ENCODE peak calls at places on chromosomes 13 and 19, in seven cellular contexts. V, C, P, I, U, X and B are unnamed samples.

GRCh38 chr13:76383671-76384461 is 502.3 kb downstream of the KCTD12 start:
- DNase-seq in V (peak; percentile 94), C (no peak), P (no peak), I (peak; percentile 9), U (no peak), X (no peak), B (peak; percentile 99)

GRCh38 chr13:73870036-73870741 is 264.0 kb downstream of the KLF12 start:
- DNase-seq in V (peak; percentile 42), C (no peak), P (no peak), I (no peak), U (no peak), X (no peak), B (peak; percentile 84)

GRCh38 chr19:6258812-6259311 is 20.9 kb downstream of the MLLT1 start:
- DNase-seq in V (no peak), C (no peak), P (no peak), I (no peak), U (no peak), X (no peak), B (no peak)

GRCh38 chr13:105773887-105774538 is 761.4 kb downstream of the EFNB2 start:
- DNase-seq in V (peak; percentile 57), C (no peak), P (no peak), I (peak; percentile 75), U (no peak), X (peak; percentile 63), B (peak; percentile 94)

GRCh38 chr19:27777726-27778125 is 1435.2 kb downstream of the UQCRFS1 start:
- DNase-seq in V (no peak), C (no peak), P (peak; percentile 24), I (peak; percentile 38), U (no peak), X (no peak), B (no peak)

GRCh38 chr19:397941-398706 is 10.8 kb downstream of the C2CD4C start:
- DNase-seq in V (no peak), C (no peak), P (peak; percentile 18), I (no peak), U (no peak), X (no peak), B (no peak)

GRCh38 chr13:94020833-94021232 is 458.6 kb downstream of the DCT start:
- DNase-seq in V (peak; percentile 76), C (no peak), P (no peak), I (no peak), U (no peak), X (no peak), B (peak; percentile 39)

GRCh38 chr13:44347905-44348304 is 25.7 kb upstream of the SERP2 start:
- DNase-seq in V (peak; percentile 33), C (no peak), P (no peak), I (no peak), U (no peak), X (peak; percentile 39), B (peak; percentile 68)

GRCh38 chr19:47272448-47273312 is 2.0 kb upstream of the INAFM1 start:
- DNase-seq in V (no peak), C (no peak), P (no peak), I (peak; percentile 60), U (peak; percentile 64), X (no peak), B (no peak)

GRCh38 chr19:4495471-4495870 is 22.8 kb downstream of the PLIN4 start:
- DNase-seq in V (no peak), C (no peak), P (peak; percentile 65), I (no peak), U (peak; percentile 56), X (no peak), B (no peak)

GRCh38 chr19:35076026-35076370 is 34.5 kb downstream of the HPN start:
- DNase-seq in V (no peak), C (no peak), P (no peak), I (no peak), U (no peak), X (no peak), B (no peak)

GRCh38 chr13:40611635-40612422 is 54.6 kb downstream of the FOXO1 start:
- DNase-seq in V (no peak), C (no peak), P (no peak), I (peak; percentile 42), U (no peak), X (no peak), B (no peak)

GRCh38 chr19:28530406-28531035 is 682.4 kb downstream of the UQCRFS1 start:
- DNase-seq in V (no peak), C (no peak), P (no peak), I (no peak), U (no peak), X (no peak), B (no peak)

GRCh38 chr13:106610511-106610910 is 42.6 kb upstream of the ARGLU1 start:
- DNase-seq in V (peak; percentile 82), C (no peak), P (no peak), I (no peak), U (no peak), X (no peak), B (peak; percentile 19)

GRCh38 chr19:6765738-6766356 is 1.4 kb downstream of the SH2D3A start:
- DNase-seq in V (no peak), C (no peak), P (peak; percentile 98), I (peak; percentile 97), U (peak; percentile 80), X (peak; percentile 98), B (no peak)

GRCh38 chr13:39016789-39017188 is 21.1 kb downstream of the PROSER1 start:
- DNase-seq in V (peak; percentile 8), C (peak; percentile 42), P (no peak), I (peak; percentile 48), U (no peak), X (peak; percentile 35), B (peak; percentile 30)

GRCh38 chr13:31063734-31064133 is 98.0 kb downstream of the HSPH1 start:
- DNase-seq in V (no peak), C (no peak), P (no peak), I (no peak), U (no peak), X (no peak), B (no peak)

GRCh38 chr19:7637374-7638256 is 705 bp downstream of the STXBP2 start:
- DNase-seq in V (no peak), C (no peak), P (no peak), I (no peak), U (no peak), X (peak; percentile 46), B (peak; percentile 16)

GRCh38 chr13:38674208-38674607 is 12.7 kb upstream of the FREM2 start:
- DNase-seq in V (no peak), C (no peak), P (no peak), I (peak; percentile 64), U (no peak), X (no peak), B (no peak)

GRCh38 chr13:77918391-77919261 is at the start of gene EDNRB:
- DNase-seq in V (peak; percentile 17), C (peak; percentile 26), P (peak; percentile 62), I (peak; percentile 74), U (peak; percentile 77), X (peak; percentile 21), B (peak; percentile 69)

GRCh38 chr19:6811906-6812305 is 39.4 kb downstream of the VAV1 start:
- DNase-seq in V (peak; percentile 39), C (no peak), P (peak; percentile 38), I (peak; percentile 66), U (no peak), X (peak; percentile 18), B (no peak)

GRCh38 chr19:16073988-16074387 is 2.3 kb upstream of the TPM4 start:
- DNase-seq in V (no peak), C (no peak), P (no peak), I (no peak), U (peak; percentile 27), X (no peak), B (peak; percentile 51)

GRCh38 chr19:29771708-29772415 is 39.9 kb upstream of the CCNE1 start:
- DNase-seq in V (peak; percentile 37), C (peak; percentile 38), P (peak; percentile 81), I (peak; percentile 74), U (peak; percentile 78), X (peak; percentile 42), B (peak; percentile 69)

GRCh38 chr19:40811478-40812341 is 12.7 kb downstream of the EGLN2 start:
- DNase-seq in V (no peak), C (peak; percentile 44), P (peak; percentile 51), I (no peak), U (no peak), X (no peak), B (peak; percentile 22)

GRCh38 chr19:35006342-35006998 is 6.3 kb downstream of the GRAMD1A start:
- DNase-seq in V (peak; percentile 77), C (no peak), P (no peak), I (no peak), U (no peak), X (peak; percentile 82), B (peak; percentile 20)

GRCh38 chr13:51614350-51614786 is 30.1 kb downstream of the WDFY2 start:
- DNase-seq in V (no peak), C (no peak), P (no peak), I (peak; percentile 31), U (no peak), X (peak; percentile 11), B (no peak)

GRCh38 chr19:10501971-10502523 is 1.1 kb downstream of the KEAP1 start:
- DNase-seq in V (peak; percentile 29), C (no peak), P (peak; percentile 49), I (peak; percentile 51), U (peak; percentile 71), X (no peak), B (peak; percentile 59)

GRCh38 chr13:112962911-112963625 is 5.9 kb upstream of the MCF2L start:
- DNase-seq in V (no peak), C (no peak), P (no peak), I (no peak), U (no peak), X (no peak), B (no peak)

GRCh38 chr13:46405457-46405856 is 18.4 kb upstream of the RUBCNL start:
- DNase-seq in V (no peak), C (no peak), P (no peak), I (no peak), U (no peak), X (no peak), B (no peak)

DNA sequence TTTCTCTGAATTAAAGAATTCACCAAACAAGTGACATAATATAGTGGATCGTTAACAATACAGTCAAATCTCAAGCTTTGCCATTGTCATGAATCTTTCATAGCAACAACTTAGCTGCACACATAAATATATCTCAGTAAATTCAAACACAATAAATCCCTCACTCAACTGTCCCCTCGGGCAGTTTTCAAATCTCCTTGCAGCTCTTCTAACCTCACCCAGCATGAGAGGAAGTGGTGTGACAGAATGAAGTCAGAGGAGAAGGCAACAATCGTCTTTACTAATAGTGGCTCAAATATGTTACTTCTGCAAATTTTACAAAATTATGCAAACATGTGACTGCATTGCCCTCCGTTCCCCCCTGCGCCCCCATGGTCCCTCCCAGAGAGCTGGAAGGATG is 148.2 kb downstream of the RAP2A start:
- DNase-seq in V (no peak), C (no peak), P (no peak), I (no peak), U (no peak), X (no peak), B (no peak)
- H3K23ac ChIP-seq in V (no peak overlapping the region), C (no peak overlapping the region), P (no peak overlapping the region), I (no peak overlapping the region), U (no peak overlapping the region), X (no peak overlapping the region), B (no peak overlapping the region)

GRCh38 chr13:64758520-64758919 is 2471.6 kb downstream of the PCDH9 start:
- DNase-seq in V (peak; percentile 1), C (no peak), P (no peak), I (peak; percentile 64), U (no peak), X (no peak), B (no peak)
- H2AK5ac ChIP-seq in V (no peak overlapping the region), C (no peak overlapping the region), P (no peak overlapping the region), I (no peak overlapping the region), U (no peak overlapping the region), X (peak overlapping the region; percentile 29), B (no peak overlapping the region)

GRCh38 chr19:32178841-32179410 is 166.5 kb upstream of the ZNF507 start:
- DNase-seq in V (no peak), C (no peak), P (no peak), I (no peak), U (peak; percentile 40), X (no peak), B (no peak)
- H3K23ac ChIP-seq in V (no peak overlapping the region), C (no peak overlapping the region), P (no peak overlapping the region), I (no peak overlapping the region), U (no peak overlapping the region), X (no peak overlapping the region), B (no peak overlapping the region)

GRCh38 chr19:50406156-50406820 is 12.4 kb upstream of the SPIB start:
- DNase-seq in V (no peak), C (no peak), P (no peak), I (no peak), U (no peak), X (no peak), B (no peak)
- H2AK5ac ChIP-seq in V (no peak overlapping the region), C (no peak overlapping the region), P (no peak overlapping the region), I (no peak overlapping the region), U (no peak overlapping the region), X (no peak overlapping the region), B (no peak overlapping the region)